ENCODE peak calls at places on chromosome 7, in six cellular contexts. Z is HTR-8/SVneo, U is HEK293T, P is BJ, H is uterus, R is lung. L is an unnamed sample.

GRCh38 chr7:70738080-70738479 is 393.9 kb upstream of the GALNT17 start:
- DNase-seq in Z (no peak), U (peak), P (no peak), H (no peak), R (peak), L (no peak)

GRCh38 chr7:120334475-120334874 is 61.5 kb downstream of the KCND2 start:
- DNase-seq in Z (no peak), U (no peak), P (no peak), H (no peak), R (no peak), L (no peak)

GRCh38 chr7:99102809-99103690 is 40.9 kb downstream of the SMURF1 start:
- DNase-seq in Z (no peak), U (no peak), P (no peak), H (no peak), R (no peak), L (no peak)

GRCh38 chr7:26857534-26858228 is 6.7 kb downstream of the SKAP2 start:
- DNase-seq in Z (no peak), U (peak), P (no peak), H (no peak), R (peak), L (no peak)

GRCh38 chr7:155846936-155847335 is 34.7 kb upstream of the SHH start:
- DNase-seq in Z (no peak), U (no peak), P (no peak), H (no peak), R (no peak), L (no peak)

GRCh38 chr7:43431020-43431595 is 151.8 kb upstream of the STK17A start:
- DNase-seq in Z (peak), U (no peak), P (no peak), H (no peak), R (no peak), L (no peak)

GRCh38 chr7:99106869-99107268 is 37.0 kb downstream of the SMURF1 start:
- DNase-seq in Z (no peak), U (no peak), P (no peak), H (no peak), R (no peak), L (no peak)

GRCh38 chr7:2540641-2541051 is 14.7 kb downstream of the BRAT1 start:
- DNase-seq in Z (no peak), U (no peak), P (no peak), H (no peak), R (no peak), L (no peak)

GRCh38 chr7:92988051-92988450 is 129.7 kb downstream of the SAMD9 start:
- DNase-seq in Z (peak), U (peak), P (no peak), H (no peak), R (no peak), L (no peak)

GRCh38 chr7:115117748-115118147 is 195.9 kb downstream of the MDFIC start:
- DNase-seq in Z (no peak), U (no peak), P (no peak), H (no peak), R (no peak), L (no peak)

GRCh38 chr7:10773430-10773829 is 200.2 kb upstream of the PHF14 start:
- DNase-seq in Z (no peak), U (no peak), P (no peak), H (no peak), R (no peak), L (no peak)

GRCh38 chr7:123154231-123154860 is 45.4 kb downstream of the SLC13A1 start:
- DNase-seq in Z (peak), U (peak), P (peak), H (peak), R (peak), L (no peak)

GRCh38 chr7:51079494-51079893 is 237.1 kb downstream of the COBL start:
- DNase-seq in Z (no peak), U (no peak), P (no peak), H (no peak), R (no peak), L (no peak)

GRCh38 chr7:516606-517456 is 2.8 kb downstream of the PDGFA start:
- DNase-seq in Z (no peak), U (no peak), P (no peak), H (peak), R (no peak), L (no peak)

GRCh38 chr7:38932509-38933168 is 23.6 kb upstream of the VPS41 start:
- DNase-seq in Z (peak), U (peak), P (no peak), H (no peak), R (peak), L (no peak)

GRCh38 chr7:41039386-41040315 is 663.2 kb downstream of the INHBA start:
- DNase-seq in Z (no peak), U (no peak), P (no peak), H (no peak), R (no peak), L (no peak)

GRCh38 chr7:130959743-130960207 is 225.8 kb upstream of the KLF14 start:
- DNase-seq in Z (peak), U (peak), P (no peak), H (no peak), R (no peak), L (no peak)

GRCh38 chr7:120874722-120875121 is 16.8 kb upstream of the TSPAN12 start:
- DNase-seq in Z (no peak), U (no peak), P (no peak), H (no peak), R (no peak), L (no peak)

GRCh38 chr7:44072364-44073231 is 7.2 kb upstream of the PGAM2 start:
- DNase-seq in Z (peak), U (peak), P (peak), H (peak), R (peak), L (peak)

GRCh38 chr7:5692112-5692844 is 89.2 kb downstream of the RNF216 start:
- DNase-seq in Z (peak), U (no peak), P (peak), H (peak), R (peak), L (peak)

GRCh38 chr7:95527033-95527775 is 41.5 kb downstream of the ASB4 start:
- DNase-seq in Z (peak), U (peak), P (no peak), H (peak), R (peak), L (no peak)

GRCh38 chr7:155921804-155922506 is 109.7 kb upstream of the SHH start:
- DNase-seq in Z (no peak), U (no peak), P (no peak), H (no peak), R (peak), L (peak)

GRCh38 chr7:85424298-85424697 is 237.4 kb upstream of the SEMA3D start:
- DNase-seq in Z (no peak), U (no peak), P (no peak), H (no peak), R (no peak), L (no peak)

GRCh38 chr7:132422502-132423101 is 153.7 kb downstream of the PLXNA4 start:
- DNase-seq in Z (no peak), U (no peak), P (no peak), H (no peak), R (no peak), L (no peak)

GRCh38 chr7:7178081-7178480 is 4.3 kb upstream of the C1GALT1 start:
- DNase-seq in Z (no peak), U (no peak), P (no peak), H (no peak), R (no peak), L (no peak)

GRCh38 chr7:86643478-86644281 is at the start of gene GRM3:
- DNase-seq in Z (no peak), U (peak), P (no peak), H (no peak), R (no peak), L (no peak)

GRCh38 chr7:148299335-148299734 is 291.2 kb upstream of the C7orf33 start:
- DNase-seq in Z (no peak), U (no peak), P (no peak), H (no peak), R (no peak), L (no peak)

GRCh38 chr7:47478017-47478344 is 103.9 kb downstream of the TNS3 start:
- DNase-seq in Z (no peak), U (no peak), P (no peak), H (no peak), R (no peak), L (peak)

GRCh38 chr7:20307119-20307518 is 23.6 kb upstream of the ITGB8 start:
- DNase-seq in Z (no peak), U (no peak), P (no peak), H (no peak), R (no peak), L (no peak)

GRCh38 chr7:128022631-128023532 is 8.4 kb downstream of the LRRC4 start:
- DNase-seq in Z (no peak), U (no peak), P (peak), H (no peak), R (no peak), L (no peak)

GRCh38 chr7:42372498-42372897 is 135.5 kb upstream of the GLI3 start:
- DNase-seq in Z (no peak), U (no peak), P (no peak), H (no peak), R (no peak), L (no peak)

L was measured in RWPE2.